ENCODE peak calls at places on chromosomes 13 and 19, in six cellular contexts. One of them, this sample, is unnamed.

GRCh38 chr13:65600702-65601101 is 1629.4 kb downstream of the PCDH9 start:
- DNase-seq in K562: no peak
- DNase-seq in A549: no peak
- DNase-seq in NB4: no peak
- DNase-seq in HepG2: no peak
- DNase-seq in endothelial cell of umbilical vein: no peak
- DNase-seq in this sample: no peak

GRCh38 chr13:56932104-56932503 is 208.6 kb upstream of the PRR20A start:
- DNase-seq in K562: no peak
- DNase-seq in NB4: no peak
- DNase-seq in endothelial cell of umbilical vein: no peak
- DNase-seq in A549: no peak
- DNase-seq in HepG2: no peak
- DNase-seq in this sample: no peak

GRCh38 chr13:39370554-39370953 is 232.4 kb downstream of the LHFPL6 start:
- DNase-seq in HepG2: no peak
- DNase-seq in A549: no peak
- DNase-seq in endothelial cell of umbilical vein: no peak
- DNase-seq in NB4: no peak
- DNase-seq in K562: no peak
- DNase-seq in this sample: no peak

GRCh38 chr19:28213476-28214082 is 999.4 kb downstream of the UQCRFS1 start:
- DNase-seq in K562: peak
- DNase-seq in endothelial cell of umbilical vein: no peak
- DNase-seq in NB4: peak
- DNase-seq in HepG2: no peak
- DNase-seq in A549: no peak
- DNase-seq in this sample: no peak

GRCh38 chr13:28854657-28855056 is 34.5 kb downstream of the MTUS2 start:
- DNase-seq in K562: peak
- DNase-seq in HepG2: no peak
- DNase-seq in NB4: no peak
- DNase-seq in endothelial cell of umbilical vein: no peak
- DNase-seq in A549: no peak
- DNase-seq in this sample: no peak

GRCh38 chr19:15551183-15552004 is 43.1 kb downstream of the CYP4F22 start:
- DNase-seq in A549: peak
- DNase-seq in K562: peak
- DNase-seq in NB4: no peak
- DNase-seq in endothelial cell of umbilical vein: no peak
- DNase-seq in HepG2: peak
- DNase-seq in this sample: no peak

GRCh38 chr19:13888281-13888680 is 11.3 kb downstream of the NANOS3 start:
- DNase-seq in K562: no peak
- DNase-seq in endothelial cell of umbilical vein: no peak
- DNase-seq in NB4: no peak
- DNase-seq in A549: no peak
- DNase-seq in HepG2: no peak
- DNase-seq in this sample: no peak

GRCh38 chr13:94217370-94217769 is 262.1 kb downstream of the DCT start:
- DNase-seq in HepG2: no peak
- DNase-seq in A549: no peak
- DNase-seq in endothelial cell of umbilical vein: no peak
- DNase-seq in NB4: no peak
- DNase-seq in K562: no peak
- DNase-seq in this sample: no peak

GRCh38 chr19:48121909-48122371 is 11.3 kb upstream of the PLA2G4C start:
- DNase-seq in A549: no peak
- DNase-seq in NB4: no peak
- DNase-seq in K562: no peak
- DNase-seq in HepG2: no peak
- DNase-seq in endothelial cell of umbilical vein: peak
- DNase-seq in this sample: peak

GRCh38 chr19:3506384-3507340 is 551 bp downstream of the FZR1 start:
- DNase-seq in NB4: peak
- DNase-seq in K562: peak
- DNase-seq in HepG2: no peak
- DNase-seq in endothelial cell of umbilical vein: peak
- DNase-seq in A549: no peak
- DNase-seq in this sample: no peak

GRCh38 chr19:34990578-34991192 is 9.4 kb upstream of the GRAMD1A start:
- DNase-seq in NB4: no peak
- DNase-seq in A549: no peak
- DNase-seq in HepG2: no peak
- DNase-seq in endothelial cell of umbilical vein: no peak
- DNase-seq in K562: no peak
- DNase-seq in this sample: peak

GRCh38 chr13:39897636-39898035 is 242.2 kb downstream of the COG6 start:
- DNase-seq in endothelial cell of umbilical vein: no peak
- DNase-seq in HepG2: no peak
- DNase-seq in NB4: no peak
- DNase-seq in K562: no peak
- DNase-seq in A549: no peak
- DNase-seq in this sample: no peak

GRCh38 chr19:38475176-38475575 is 41.7 kb downstream of the RYR1 start:
- DNase-seq in K562: no peak
- DNase-seq in endothelial cell of umbilical vein: no peak
- DNase-seq in A549: no peak
- DNase-seq in HepG2: no peak
- DNase-seq in NB4: no peak
- DNase-seq in this sample: no peak

GRCh38 chr19:6719992-6720368 is 470 bp downstream of the C3 start:
- DNase-seq in HepG2: no peak
- DNase-seq in K562: no peak
- DNase-seq in NB4: no peak
- DNase-seq in A549: no peak
- DNase-seq in endothelial cell of umbilical vein: no peak
- DNase-seq in this sample: no peak

GRCh38 chr19:47752440-47753211 is 7.3 kb downstream of the NOP53 start:
- DNase-seq in K562: no peak
- DNase-seq in HepG2: no peak
- DNase-seq in A549: no peak
- DNase-seq in NB4: no peak
- DNase-seq in endothelial cell of umbilical vein: no peak
- DNase-seq in this sample: no peak

GRCh38 chr19:4295972-4296771 is 6.0 kb downstream of the TMIGD2 start:
- DNase-seq in endothelial cell of umbilical vein: peak
- DNase-seq in NB4: peak
- DNase-seq in HepG2: no peak
- DNase-seq in A549: no peak
- DNase-seq in K562: no peak
- DNase-seq in this sample: no peak

GRCh38 chr13:105442941-105443340 is 1092.5 kb downstream of the EFNB2 start:
- DNase-seq in NB4: no peak
- DNase-seq in A549: peak
- DNase-seq in HepG2: no peak
- DNase-seq in endothelial cell of umbilical vein: peak
- DNase-seq in K562: no peak
- DNase-seq in this sample: no peak

GRCh38 chr13:101451641-101452040 is 834 bp upstream of the ITGBL1 start:
- DNase-seq in NB4: no peak
- DNase-seq in K562: no peak
- DNase-seq in endothelial cell of umbilical vein: no peak
- DNase-seq in A549: no peak
- DNase-seq in HepG2: no peak
- DNase-seq in this sample: no peak

GRCh38 chr19:12983561-12984142 is 11.6 kb upstream of the NFIX start:
- DNase-seq in A549: peak
- DNase-seq in K562: peak
- DNase-seq in HepG2: peak
- DNase-seq in endothelial cell of umbilical vein: peak
- DNase-seq in NB4: peak
- DNase-seq in this sample: no peak

GRCh38 chr13:58680115-58680514 is 1048.6 kb downstream of the PCDH17 start:
- DNase-seq in NB4: no peak
- DNase-seq in K562: no peak
- DNase-seq in A549: no peak
- DNase-seq in HepG2: no peak
- DNase-seq in endothelial cell of umbilical vein: no peak
- DNase-seq in this sample: no peak

GRCh38 chr13:84607614-84608013 is 725.3 kb upstream of the SLITRK1 start:
- DNase-seq in HepG2: no peak
- DNase-seq in endothelial cell of umbilical vein: no peak
- DNase-seq in K562: no peak
- DNase-seq in NB4: no peak
- DNase-seq in A549: no peak
- DNase-seq in this sample: no peak

GRCh38 chr19:12065100-12065538 is 588 bp downstream of the ZNF844 start:
- DNase-seq in endothelial cell of umbilical vein: no peak
- DNase-seq in K562: no peak
- DNase-seq in NB4: peak
- DNase-seq in A549: no peak
- DNase-seq in HepG2: no peak
- DNase-seq in this sample: no peak

GRCh38 chr13:42544246-42544915 is 29.6 kb upstream of the TNFSF11 start:
- DNase-seq in endothelial cell of umbilical vein: no peak
- DNase-seq in NB4: no peak
- DNase-seq in K562: no peak
- DNase-seq in A549: no peak
- DNase-seq in HepG2: no peak
- DNase-seq in this sample: no peak

GRCh38 chr19:8304841-8305621 is 3.1 kb downstream of the CD320 start:
- DNase-seq in endothelial cell of umbilical vein: no peak
- DNase-seq in A549: no peak
- DNase-seq in HepG2: no peak
- DNase-seq in NB4: peak
- DNase-seq in K562: peak
- DNase-seq in this sample: no peak

GRCh38 chr19:19710506-19710905 is 22.4 kb downstream of the ZNF14 start:
- DNase-seq in K562: no peak
- DNase-seq in endothelial cell of umbilical vein: no peak
- DNase-seq in HepG2: no peak
- DNase-seq in A549: no peak
- DNase-seq in NB4: no peak
- DNase-seq in this sample: no peak
- TF ChIP-seq MYC in K562: no peak
- TF ChIP-seq MYC in endothelial cell of umbilical vein: no peak
- TF ChIP-seq MYC in HepG2: no peak
- TF ChIP-seq MYC in A549: no peak
- TF ChIP-seq MYC in NB4: no peak
- TF ChIP-seq MYC in this sample: no peak

DNA sequence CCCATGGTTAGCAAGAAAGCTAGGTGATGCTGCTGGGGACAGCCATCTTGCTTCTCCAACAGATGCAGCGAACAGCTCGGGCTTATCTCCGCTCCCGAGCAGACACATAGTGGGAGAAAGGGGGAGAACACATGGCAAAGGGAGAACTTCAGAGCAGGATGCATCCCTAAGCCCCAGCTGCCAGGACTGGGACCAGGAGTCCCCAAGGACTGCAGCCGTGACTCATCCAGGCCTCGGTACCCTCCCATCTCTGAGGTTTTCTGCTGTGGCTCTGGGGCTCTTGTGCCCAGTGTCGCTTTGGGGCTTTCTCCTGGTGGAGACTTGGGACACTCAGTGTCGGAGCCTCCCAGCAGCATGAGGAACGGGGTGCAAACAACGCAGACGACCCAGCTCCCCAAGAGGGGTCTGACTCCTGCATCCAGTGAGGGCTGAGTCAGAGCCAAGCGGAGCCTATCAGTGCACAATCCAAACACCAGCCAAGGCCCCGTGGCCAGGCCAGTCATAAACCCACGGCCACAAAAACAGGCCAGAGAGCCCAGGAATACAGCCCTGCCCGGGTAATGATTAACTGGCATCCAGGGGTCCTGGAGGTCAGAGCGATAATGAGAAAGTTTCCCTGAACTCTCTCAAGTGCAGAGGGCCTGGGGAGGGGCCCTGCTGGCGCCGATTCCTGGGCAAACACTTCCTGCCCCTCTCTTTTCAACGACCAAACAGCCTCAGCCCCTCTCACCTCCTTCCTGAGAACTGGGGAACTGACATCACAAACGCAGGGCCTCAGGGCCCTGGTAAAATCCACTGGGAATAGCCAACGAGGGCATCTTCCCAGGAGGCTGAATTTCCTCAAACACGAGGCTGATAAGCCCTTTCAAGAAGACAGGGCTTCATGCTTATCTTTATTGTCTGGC is 202.9 kb downstream of the USP12 start:
- DNase-seq in NB4: peak
- DNase-seq in K562: no peak
- DNase-seq in A549: no peak
- DNase-seq in endothelial cell of umbilical vein: no peak
- DNase-seq in HepG2: peak
- DNase-seq in this sample: no peak
- TF ChIP-seq MYC in NB4: peak
- TF ChIP-seq MYC in K562: no peak
- TF ChIP-seq MYC in A549: no peak
- TF ChIP-seq MYC in endothelial cell of umbilical vein: no peak
- TF ChIP-seq MYC in HepG2: no peak
- TF ChIP-seq MYC in this sample: no peak

GRCh38 chr19:49140951-49141350 is 14.2 kb downstream of the HRC start:
- DNase-seq in K562: no peak
- DNase-seq in endothelial cell of umbilical vein: no peak
- DNase-seq in A549: no peak
- DNase-seq in NB4: no peak
- DNase-seq in HepG2: no peak
- DNase-seq in this sample: no peak

GRCh38 chr19:49147923-49148682 is 7.1 kb downstream of the HRC start:
- DNase-seq in A549: no peak
- DNase-seq in endothelial cell of umbilical vein: peak
- DNase-seq in K562: peak
- DNase-seq in NB4: no peak
- DNase-seq in HepG2: no peak
- DNase-seq in this sample: no peak

GRCh38 chr19:49141352-49141751 is 13.8 kb downstream of the HRC start:
- DNase-seq in endothelial cell of umbilical vein: no peak
- DNase-seq in K562: no peak
- DNase-seq in NB4: no peak
- DNase-seq in HepG2: no peak
- DNase-seq in A549: no peak
- DNase-seq in this sample: no peak

GRCh38 chr19:49145485-49146407 is 9.4 kb downstream of the HRC start:
- DNase-seq in endothelial cell of umbilical vein: peak
- DNase-seq in NB4: peak
- DNase-seq in HepG2: peak
- DNase-seq in K562: peak
- DNase-seq in A549: peak
- DNase-seq in this sample: peak

DNA sequence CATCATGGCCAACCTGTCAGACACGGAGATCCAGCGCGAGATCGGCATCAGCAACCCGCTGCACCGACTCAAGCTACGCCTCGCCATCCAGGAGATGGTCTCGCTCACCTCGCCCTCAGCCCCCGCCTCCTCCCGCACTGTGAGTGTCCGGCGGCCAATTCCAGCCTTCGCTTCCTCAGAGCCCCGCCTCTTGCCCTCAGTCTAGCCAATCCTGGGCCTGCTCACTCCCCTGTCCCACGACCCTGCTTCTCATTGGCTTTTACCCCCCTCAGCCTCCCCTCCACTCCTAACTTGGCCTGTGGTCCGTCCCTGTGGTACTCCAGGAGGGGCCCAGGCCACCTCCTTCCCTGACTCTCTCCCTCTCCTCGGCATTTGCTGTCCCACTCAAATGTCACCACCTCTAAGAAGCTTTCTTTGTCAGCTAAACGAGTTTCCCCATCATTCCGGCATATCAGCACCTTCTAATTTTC is 12.3 kb downstream of the HRC start:
- DNase-seq in HepG2: no peak
- DNase-seq in A549: peak
- DNase-seq in NB4: no peak
- DNase-seq in K562: peak
- DNase-seq in endothelial cell of umbilical vein: peak
- DNase-seq in this sample: no peak
- TF ChIP-seq MYC in HepG2: no peak
- TF ChIP-seq MYC in A549: no peak
- TF ChIP-seq MYC in NB4: no peak
- TF ChIP-seq MYC in K562: no peak
- TF ChIP-seq MYC in endothelial cell of umbilical vein: no peak
- TF ChIP-seq MYC in this sample: no peak

GRCh38 chr13:98889419-98890079 is 88.3 kb downstream of the DOCK9 start:
- DNase-seq in endothelial cell of umbilical vein: no peak
- DNase-seq in A549: no peak
- DNase-seq in K562: no peak
- DNase-seq in NB4: no peak
- DNase-seq in HepG2: no peak
- DNase-seq in this sample: no peak
- TF ChIP-seq MYC in endothelial cell of umbilical vein: no peak
- TF ChIP-seq MYC in A549: no peak
- TF ChIP-seq MYC in K562: no peak
- TF ChIP-seq MYC in NB4: no peak
- TF ChIP-seq MYC in HepG2: no peak
- TF ChIP-seq MYC in this sample: no peak

This sample was measured in GM12878.